ENCODE peak calls at places on chromosomes 2 and 18, in five cellular contexts. O is PC-9, C is dorsolateral prefrontal cortex, W is osteocyte, V is fibroblast of mammary gland. M is an unnamed sample.

GRCh38 chr2:62150597-62151305 is 45.2 kb upstream of the B3GNT2 start:
- DNase-seq in O (peak), C (peak), W (no peak), V (peak), M (no peak)

GRCh38 chr2:17915099-17915498 is 36.6 kb downstream of the KCNS3 start:
- DNase-seq in O (no peak), C (no peak), W (no peak), V (no peak), M (no peak)

GRCh38 chr2:239599299-239599698 is 198.5 kb upstream of the HDAC4 start:
- DNase-seq in O (no peak), C (no peak), W (no peak), V (no peak), M (no peak)

GRCh38 chr2:219465659-219466561 is 31.3 kb downstream of the SPEG start:
- DNase-seq in O (no peak), C (no peak), W (no peak), V (no peak), M (no peak)

GRCh38 chr2:186459009-186459408 is 27.1 kb upstream of the ZC3H15 start:
- DNase-seq in O (no peak), C (no peak), W (no peak), V (peak), M (no peak)

GRCh38 chr2:185463481-185463880 is 275.1 kb upstream of the FSIP2 start:
- DNase-seq in O (no peak), C (no peak), W (no peak), V (no peak), M (no peak)

GRCh38 chr2:214076527-214076926 is 334.3 kb upstream of the VWC2L start:
- DNase-seq in O (peak), C (no peak), W (no peak), V (no peak), M (no peak)

GRCh38 chr2:179051250-179051649 is 1.3 kb upstream of the CCDC141 start:
- DNase-seq in O (no peak), C (no peak), W (no peak), V (no peak), M (no peak)

GRCh38 chr2:45904931-45905642 is 253.6 kb downstream of the PRKCE start:
- DNase-seq in O (no peak), C (peak), W (no peak), V (peak), M (no peak)

GRCh38 chr2:149421791-149422190 is 91.4 kb downstream of the LYPD6 start:
- DNase-seq in O (no peak), C (no peak), W (no peak), V (no peak), M (no peak)

GRCh38 chr2:30503692-30504076 is 56.6 kb downstream of the LCLAT1 start:
- DNase-seq in O (no peak), C (no peak), W (no peak), V (no peak), M (no peak)

GRCh38 chr2:19198376-19198775 is 160.0 kb downstream of the OSR1 start:
- DNase-seq in O (no peak), C (no peak), W (no peak), V (peak), M (no peak)

GRCh38 chr2:237337586-237337985 is 76.4 kb downstream of the COL6A3 start:
- DNase-seq in O (no peak), C (no peak), W (no peak), V (no peak), M (no peak)

GRCh38 chr2:56613917-56614316 is 430.1 kb downstream of the CCDC85A start:
- DNase-seq in O (no peak), C (no peak), W (no peak), V (peak), M (no peak)

GRCh38 chr2:152042636-152043615 is 55.9 kb downstream of the CACNB4 start:
- DNase-seq in O (no peak), C (no peak), W (no peak), V (no peak), M (no peak)

DNA sequence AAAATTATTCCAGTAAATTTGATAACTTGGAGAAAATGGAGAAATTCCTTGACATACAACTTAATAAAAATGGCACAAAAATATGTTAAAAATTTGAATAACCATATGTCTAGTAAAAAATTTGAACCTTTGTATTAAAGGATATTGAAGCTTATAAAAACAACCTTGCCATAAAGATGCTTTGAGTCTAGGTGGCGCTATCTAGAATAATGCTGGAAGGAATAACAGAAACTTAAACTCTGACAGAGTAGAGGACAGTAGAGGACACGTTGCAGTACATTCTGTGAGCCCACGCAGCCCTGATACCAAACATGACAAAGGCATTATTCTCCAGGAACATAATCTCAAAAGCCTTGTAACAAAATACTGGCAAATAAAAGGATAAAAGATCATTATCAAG is 44.7 kb upstream of the ALKAL2 start:
- DNase-seq in O (no peak), C (no peak), W (no peak), V (no peak), M (no peak)
- TF ChIP-seq CTCF in O (peak), C (no peak), W (peak), V (no peak), M (no peak)

GRCh38 chr18:5420909-5421308 is 122.9 kb downstream of the EPB41L3 start:
- DNase-seq in O (no peak), C (no peak), W (no peak), V (no peak), M (no peak)

GRCh38 chr18:5422626-5423025 is 121.2 kb downstream of the EPB41L3 start:
- DNase-seq in O (no peak), C (no peak), W (no peak), V (no peak), M (no peak)

GRCh38 chr18:5425721-5426120 is 118.1 kb downstream of the EPB41L3 start:
- DNase-seq in O (no peak), C (no peak), W (no peak), V (no peak), M (no peak)

GRCh38 chr18:5421981-5422380 is 121.8 kb downstream of the EPB41L3 start:
- DNase-seq in O (no peak), C (peak), W (no peak), V (no peak), M (no peak)

DNA sequence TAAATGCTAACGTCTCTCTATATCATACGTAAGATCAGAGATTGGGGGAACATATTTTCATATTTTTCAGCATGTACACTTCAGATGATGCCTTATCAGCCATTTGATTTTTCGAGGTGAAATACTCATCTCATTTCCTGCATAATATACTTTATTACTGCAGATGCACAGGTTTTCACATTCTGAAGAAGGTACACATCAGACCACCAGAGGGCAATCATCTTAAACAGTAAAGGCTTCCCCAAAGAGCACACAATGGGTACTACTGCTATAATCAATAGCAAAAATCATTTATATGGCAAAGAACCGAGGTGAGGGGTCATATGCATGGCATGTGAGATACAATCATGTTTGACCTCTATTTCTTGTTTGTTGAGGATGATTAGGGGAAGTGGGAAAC is 118.9 kb downstream of the EPB41L3 start:
- DNase-seq in O (no peak), C (no peak), W (no peak), V (peak), M (no peak)
- TF ChIP-seq CTCF in O (peak), C (peak), W (peak), V (peak), M (peak)

GRCh38 chr2:24015562-24016375 is 5.9 kb downstream of the MFSD2B start:
- DNase-seq in O (peak), C (no peak), W (no peak), V (peak), M (no peak)
- TF ChIP-seq CTCF in O (no peak), C (no peak), W (no peak), V (no peak), M (no peak)

DNA sequence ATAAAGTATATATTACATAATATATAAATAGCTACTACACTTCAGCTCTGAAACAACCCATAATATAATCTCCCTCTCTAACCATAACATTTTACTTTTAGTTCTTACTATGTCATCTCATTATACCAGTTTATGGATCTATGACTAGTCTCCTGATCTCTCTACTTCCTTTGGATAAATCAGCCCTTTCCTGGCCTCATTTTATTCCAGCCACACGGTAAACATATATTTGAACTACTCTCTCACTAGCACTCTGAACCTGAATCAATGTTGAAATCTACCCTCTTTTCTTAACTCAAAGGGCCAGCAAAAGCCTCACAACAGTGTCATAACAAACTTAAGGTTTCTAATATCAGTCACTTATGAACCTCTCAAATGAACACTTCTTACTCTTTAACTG is 62.6 kb downstream of the BAZ2B start:
- DNase-seq in O (no peak), C (no peak), W (no peak), V (no peak), M (no peak)
- TF ChIP-seq CTCF in O (no peak), C (no peak), W (no peak), V (no peak), M (no peak)

GRCh38 chr2:137658433-137658832 is 305.8 kb upstream of the HNMT start:
- DNase-seq in O (no peak), C (no peak), W (no peak), V (no peak), M (no peak)
- TF ChIP-seq CTCF in O (no peak), C (no peak), W (no peak), V (no peak), M (no peak)

GRCh38 chr18:51621103-51621969 is 423.9 kb upstream of the MEX3C start:
- DNase-seq in O (no peak), C (peak), W (no peak), V (peak), M (peak)
- TF ChIP-seq CTCF in O (peak), C (peak), W (peak), V (peak), M (peak)